ENCODE peak calls at places on chromosomes 12 and 14, in seven cellular contexts. X is GM10248, E is upper lobe of right lung, T is tibial nerve, H is fibroblast of lung, Y is B cell, K is choroid plexus epithelial cell. J is an unnamed sample.

GRCh38 chr12:109162551-109162950 is 46.2 kb downstream of the ACACB start:
- DNase-seq in K (no peak), H (no peak), X (no peak), T (no peak), E (no peak), Y (no peak), J (no peak)

GRCh38 chr14:63394856-63395255 is 76.1 kb upstream of the GPHB5 start:
- DNase-seq in T (no peak), K (no peak), X (no peak), H (peak; percentile 29), E (no peak), Y (no peak), J (no peak)

GRCh38 chr14:49882826-49883694 is 9.8 kb upstream of the ARF6 start:
- DNase-seq in Y (no peak), H (peak; percentile 22), T (no peak), K (peak; percentile 34), E (no peak), X (no peak), J (no peak)

GRCh38 chr12:6444704-6445688 is at the start of gene CD27:
- DNase-seq in E (peak; percentile 42), X (no peak), T (no peak), Y (no peak), K (no peak), H (no peak), J (no peak)

GRCh38 chr12:92608418-92609091 is 94.2 kb upstream of the PLEKHG7 start:
- DNase-seq in H (peak; percentile 50), E (no peak), K (peak; percentile 76), X (no peak), T (peak; percentile 42), Y (peak; percentile 37), J (no peak)

GRCh38 chr12:24135158-24135850 is 185.8 kb upstream of the SOX5 start:
- DNase-seq in T (no peak), K (no peak), H (peak; percentile 33), E (no peak), Y (no peak), X (no peak), J (no peak)

GRCh38 chr14:56422703-56423213 is 156.8 kb upstream of the TMEM260 start:
- DNase-seq in T (peak; percentile 54), E (no peak), H (peak; percentile 75), K (peak; percentile 90), Y (peak; percentile 22), X (peak; percentile 31), J (peak; percentile 39)

GRCh38 chr12:51714666-51715065 is 123.6 kb downstream of the SCN8A start:
- DNase-seq in H (peak; percentile 56), T (no peak), E (no peak), X (no peak), K (no peak), Y (no peak), J (no peak)

GRCh38 chr12:113239811-113240331 is 18.6 kb downstream of the TPCN1 start:
- DNase-seq in Y (no peak), X (no peak), K (no peak), H (no peak), E (no peak), T (no peak), J (peak; percentile 25)

GRCh38 chr14:73787760-73788508 is 63.7 kb upstream of the PTGR2 start:
- DNase-seq in K (peak; percentile 64), T (no peak), E (no peak), X (peak; percentile 64), Y (peak; percentile 31), H (peak; percentile 48), J (no peak)

GRCh38 chr12:7067096-7067495 is 6.6 kb downstream of the C1S start:
- DNase-seq in E (no peak), X (no peak), T (no peak), H (no peak), Y (no peak), K (no peak), J (no peak)

GRCh38 chr12:97924122-97924521 is 461.5 kb downstream of the RMST start:
- DNase-seq in T (no peak), K (no peak), Y (no peak), H (peak; percentile 4), E (no peak), X (no peak), J (no peak)

GRCh38 chr12:20369164-20370000 is 1.0 kb downstream of the PDE3A start:
- DNase-seq in T (peak; percentile 35), H (peak; percentile 76), E (peak; percentile 72), Y (no peak), K (peak; percentile 65), X (peak; percentile 6), J (peak; percentile 33)

GRCh38 chr12:51028126-51028810 is 2.1 kb upstream of the SLC11A2 start:
- DNase-seq in Y (no peak), X (no peak), H (peak; percentile 23), E (no peak), T (peak; percentile 21), K (peak; percentile 73), J (no peak)

GRCh38 chr12:4268549-4269181 is 4.9 kb upstream of the CCND2 start:
- DNase-seq in K (no peak), X (no peak), T (no peak), E (no peak), Y (peak; percentile 69), H (no peak), J (no peak)

GRCh38 chr12:25320123-25321006 is 69.6 kb upstream of the KRAS start:
- DNase-seq in E (no peak), Y (peak; percentile 51), H (peak; percentile 67), X (peak; percentile 25), T (no peak), K (no peak), J (no peak)

GRCh38 chr14:100062602-100063001 is 2.6 kb upstream of the EVL start:
- DNase-seq in X (no peak), E (no peak), T (no peak), Y (no peak), K (no peak), H (no peak), J (no peak)

GRCh38 chr12:25427328-25428249 is 125.5 kb downstream of the LMNTD1 start:
- DNase-seq in T (no peak), Y (no peak), E (no peak), K (no peak), H (no peak), X (no peak), J (no peak)

GRCh38 chr14:76867536-76868452 is 41.6 kb downstream of the LRRC74A start:
- DNase-seq in T (no peak), K (no peak), X (no peak), E (peak; percentile 81), Y (peak; percentile 71), H (no peak), J (no peak)

DNA sequence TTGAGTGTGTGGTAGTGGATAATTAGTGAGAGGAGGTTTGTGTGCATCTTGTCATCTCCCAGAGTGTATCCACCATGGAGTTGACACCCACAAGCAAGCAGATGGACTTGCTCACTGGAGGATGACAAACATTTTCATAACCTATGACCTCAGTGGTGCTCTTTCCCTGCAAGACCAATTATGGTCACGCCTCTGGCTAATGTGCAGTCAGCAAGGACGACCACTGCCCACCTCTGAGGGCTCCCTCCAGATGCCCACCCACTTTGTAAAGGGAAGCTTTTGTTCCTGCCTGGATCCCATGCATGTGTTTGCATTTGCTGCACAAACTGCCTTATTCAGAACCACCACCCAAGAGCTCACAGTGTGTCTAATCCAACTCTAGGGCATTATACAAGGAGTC is 982.8 kb downstream of the TMEM121 start:
- DNase-seq in X (no peak), E (no peak), H (no peak), K (no peak), T (no peak), Y (no peak), J (no peak)
- TF ChIP-seq CTCF in X (no peak), E (no peak), H (no peak), K (no peak), T (no peak), Y (no peak), J (no peak)

DNA sequence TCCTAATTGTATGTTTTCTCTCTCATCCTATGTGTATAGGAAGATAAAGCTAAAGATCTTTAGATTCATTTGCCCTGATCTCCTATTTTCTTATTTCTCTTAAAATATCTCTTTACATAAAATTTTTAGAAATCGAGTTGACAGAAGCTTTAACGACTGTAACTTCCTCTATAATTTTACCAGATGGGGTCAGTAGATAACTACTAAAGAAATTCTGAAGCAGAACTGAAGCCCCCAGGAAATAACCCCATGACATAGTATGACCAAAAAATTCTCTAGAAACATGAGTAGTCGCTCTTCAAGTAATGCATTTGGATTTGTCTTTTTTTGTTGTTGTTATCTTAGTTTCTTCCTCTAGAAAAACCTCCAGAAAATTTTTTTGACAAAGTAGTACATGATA is 288.0 kb downstream of the ERC1 start:
- DNase-seq in K (peak; percentile 28), Y (no peak), H (no peak), E (no peak), T (no peak), X (no peak), J (no peak)
- TF ChIP-seq CTCF in K (peak; percentile 34), Y (no peak), H (peak; percentile 14), E (no peak), T (no peak), X (no peak), J (no peak)

DNA sequence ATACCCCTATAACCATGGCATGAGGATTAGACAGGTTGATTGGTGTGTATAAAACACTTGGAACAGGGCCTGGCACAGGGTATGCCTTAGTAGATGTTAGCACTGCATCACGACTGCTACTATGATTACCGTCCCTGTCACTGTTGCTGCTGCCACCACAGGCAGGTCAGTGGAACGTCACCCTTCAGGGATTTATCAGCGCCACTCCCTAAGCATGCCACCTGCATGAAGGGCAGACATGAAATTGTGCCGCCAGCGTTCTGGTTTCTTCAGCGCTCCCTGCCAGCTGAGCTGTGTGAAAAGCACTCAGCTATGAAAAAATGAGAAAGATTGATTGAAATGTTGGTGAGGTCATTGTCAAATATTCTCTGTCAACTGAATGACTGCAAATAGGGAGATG is 477.0 kb downstream of the DPF3 start:
- DNase-seq in X (no peak), Y (peak; percentile 17), H (no peak), K (no peak), T (no peak), E (no peak), J (no peak)
- TF ChIP-seq CTCF in X (peak; percentile 15), Y (no peak), H (no peak), K (no peak), T (no peak), E (no peak), J (no peak)

GRCh38 chr12:42482820-42483533 is 106.6 kb downstream of the PRICKLE1 start:
- DNase-seq in K (peak; percentile 71), H (peak; percentile 61), E (peak; percentile 90), Y (peak; percentile 92), X (peak; percentile 88), T (peak; percentile 59), J (peak; percentile 25)
- TF ChIP-seq CTCF in K (peak; percentile 63), H (peak; percentile 48), E (peak; percentile 89), Y (peak; percentile 90), X (peak; percentile 98), T (peak; percentile 95), J (peak; percentile 93)

GRCh38 chr12:84779169-84779568 is 133.4 kb downstream of the SLC6A15 start:
- DNase-seq in H (peak; percentile 45), X (no peak), K (no peak), T (no peak), E (no peak), Y (no peak), J (no peak)
- TF ChIP-seq CTCF in H (peak; percentile 20), X (no peak), K (no peak), T (no peak), E (no peak), Y (no peak), J (no peak)

DNA sequence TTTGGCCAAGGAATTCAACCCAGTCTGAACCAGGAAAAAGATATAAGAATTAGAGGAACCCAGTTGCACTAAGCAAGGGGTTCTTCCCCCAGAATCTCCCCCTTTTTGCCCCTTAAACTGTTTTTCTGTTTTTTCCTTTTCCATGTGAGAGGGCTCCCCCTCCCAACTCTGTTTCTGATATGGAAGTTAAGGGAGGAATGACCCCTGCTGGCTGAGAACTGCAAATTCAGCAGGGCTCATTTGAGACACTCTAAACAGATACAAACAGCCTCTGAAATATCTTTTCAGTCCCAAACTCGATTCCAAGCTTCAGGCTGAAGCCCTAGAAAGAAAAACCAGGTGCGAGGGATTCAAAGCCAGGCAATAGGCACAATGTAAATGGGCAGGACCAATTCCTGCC is 132.7 kb downstream of the SLC41A2 start:
- DNase-seq in Y (no peak), K (peak; percentile 23), X (no peak), H (no peak), T (no peak), E (no peak), J (no peak)
- TF ChIP-seq CTCF in Y (no peak), K (peak; percentile 46), X (no peak), H (peak; percentile 28), T (no peak), E (no peak), J (no peak)

J was measured in gastrocnemius medialis.